ENCODE peak calls at places on chromosomes 3 and 15, in nine cellular contexts. I, G, X, Q, A, S, T, Z and U are unnamed samples. For H3K4me1, the result is how much of the 10 kb centered on the place peaks cover.

GRCh38 chr3:10459954-10460754 is 45.2 kb downstream of the ATP2B2 start:
- DNase-seq in I (no peak), G (no peak), X (peak), Q (peak), A (peak), S (peak), T (peak), Z (peak), U (no peak)

GRCh38 chr3:120555661-120556509 is 40.3 kb upstream of the NDUFB4 start:
- DNase-seq in I (peak), G (peak), X (no peak), Q (no peak), A (no peak), S (no peak), T (no peak), Z (no peak), U (no peak)

GRCh38 chr3:37526511-37526910 is 335.2 kb upstream of the CTDSPL start:
- DNase-seq in I (peak), G (peak), X (peak), Q (no peak), A (no peak), S (peak), T (no peak), Z (no peak), U (peak)

GRCh38 chr3:46527239-46527638 is 29.5 kb downstream of the RTP3 start:
- DNase-seq in I (no peak), G (no peak), X (no peak), Q (no peak), A (no peak), S (no peak), T (no peak), Z (no peak), U (no peak)

GRCh38 chr3:66723231-66723630 is 222.4 kb upstream of the LRIG1 start:
- DNase-seq in I (no peak), G (no peak), X (no peak), Q (no peak), A (no peak), S (peak), T (no peak), Z (no peak), U (no peak)

GRCh38 chr3:10514407-10515069 is 9.2 kb upstream of the ATP2B2 start:
- DNase-seq in I (no peak), G (no peak), X (no peak), Q (no peak), A (no peak), S (no peak), T (no peak), Z (no peak), U (peak)

GRCh38 chr3:34212671-34213070 is 414.2 kb downstream of the PDCD6IP start:
- DNase-seq in I (no peak), G (no peak), X (no peak), Q (peak), A (peak), S (peak), T (no peak), Z (no peak), U (no peak)

GRCh38 chr3:23600178-23600577 is 205.6 kb upstream of the UBE2E1 start:
- DNase-seq in I (no peak), G (no peak), X (no peak), Q (no peak), A (no peak), S (peak), T (no peak), Z (no peak), U (no peak)

GRCh38 chr3:9600597-9600996 is 47.0 kb upstream of the LHFPL4 start:
- DNase-seq in I (peak), G (peak), X (no peak), Q (no peak), A (no peak), S (peak), T (no peak), Z (no peak), U (peak)

GRCh38 chr15:81301815-81302399 is 22.0 kb downstream of the STARD5 start:
- DNase-seq in I (no peak), G (no peak), X (no peak), Q (no peak), A (no peak), S (no peak), T (no peak), Z (no peak), U (no peak)

GRCh38 chr3:147616998-147617619 is 207.9 kb downstream of the ZIC1 start:
- DNase-seq in I (no peak), G (no peak), X (no peak), Q (no peak), A (peak), S (peak), T (peak), Z (no peak), U (no peak)

GRCh38 chr3:24495334-24495994 is 814 bp upstream of the THRB start:
- DNase-seq in I (peak), G (peak), X (peak), Q (peak), A (peak), S (no peak), T (peak), Z (no peak), U (peak)

GRCh38 chr3:73552700-73553099 is 72.0 kb downstream of the PDZRN3 start:
- DNase-seq in I (no peak), G (no peak), X (no peak), Q (no peak), A (no peak), S (peak), T (peak), Z (no peak), U (no peak)

GRCh38 chr3:128878556-128879124 is 780 bp upstream of the ACAD9 start:
- DNase-seq in I (no peak), G (no peak), X (peak), Q (no peak), A (peak), S (peak), T (peak), Z (no peak), U (no peak)

GRCh38 chr15:40454904-40455391 is 14.2 kb downstream of the BAHD1 start:
- DNase-seq in I (no peak), G (no peak), X (no peak), Q (no peak), A (peak), S (peak), T (no peak), Z (no peak), U (no peak)

GRCh38 chr3:20462723-20463122 is 276.7 kb upstream of the SGO1 start:
- DNase-seq in I (no peak), G (no peak), X (no peak), Q (no peak), A (no peak), S (no peak), T (no peak), Z (no peak), U (no peak)

GRCh38 chr3:40382617-40382979 is 4.4 kb upstream of the ENTPD3 start:
- DNase-seq in I (no peak), G (no peak), X (no peak), Q (no peak), A (no peak), S (no peak), T (no peak), Z (no peak), U (no peak)

GRCh38 chr15:33773969-33774368 is 194.3 kb upstream of the CHRM5 start:
- DNase-seq in I (no peak), G (no peak), X (no peak), Q (no peak), A (no peak), S (no peak), T (no peak), Z (no peak), U (no peak)

GRCh38 chr3:23826382-23827061 is 20.8 kb downstream of the UBE2E1 start:
- DNase-seq in I (no peak), G (no peak), X (peak), Q (no peak), A (no peak), S (peak), T (peak), Z (no peak), U (peak)

GRCh38 chr3:159266779-159267178 is 464.9 kb downstream of the MFSD1 start:
- DNase-seq in I (no peak), G (no peak), X (no peak), Q (peak), A (peak), S (no peak), T (peak), Z (no peak), U (no peak)

GRCh38 chr15:32849769-32850668 is 132.2 kb downstream of the GREM1 start:
- DNase-seq in I (no peak), G (no peak), X (no peak), Q (no peak), A (no peak), S (peak), T (no peak), Z (no peak), U (no peak)

GRCh38 chr3:179606534-179607085 is 2.0 kb downstream of the NDUFB5 start:
- DNase-seq in I (no peak), G (no peak), X (no peak), Q (no peak), A (no peak), S (no peak), T (no peak), Z (no peak), U (no peak)

GRCh38 chr3:99648091-99648490 is 9.7 kb downstream of the COL8A1 start:
- DNase-seq in I (no peak), G (no peak), X (no peak), Q (no peak), A (peak), S (peak), T (no peak), Z (no peak), U (no peak)

GRCh38 chr3:185779461-185779860 is 45.4 kb downstream of the IGF2BP2 start:
- DNase-seq in I (no peak), G (no peak), X (no peak), Q (no peak), A (no peak), S (no peak), T (peak), Z (no peak), U (no peak)

GRCh38 chr15:31332020-31332680 is 5.5 kb downstream of the KLF13 start:
- DNase-seq in I (no peak), G (peak), X (no peak), Q (no peak), A (no peak), S (no peak), T (no peak), Z (no peak), U (no peak)

GRCh38 chr15:31331389-31331788 is 4.8 kb downstream of the KLF13 start:
- DNase-seq in I (no peak), G (peak), X (no peak), Q (no peak), A (no peak), S (no peak), T (no peak), Z (no peak), U (no peak)

GRCh38 chr15:31330111-31330785 is 3.6 kb downstream of the KLF13 start:
- DNase-seq in I (no peak), G (peak), X (no peak), Q (no peak), A (no peak), S (no peak), T (no peak), Z (no peak), U (no peak)

GRCh38 chr15:31329640-31330010 is 3.0 kb downstream of the KLF13 start:
- DNase-seq in I (no peak), G (peak), X (no peak), Q (no peak), A (no peak), S (no peak), T (no peak), Z (no peak), U (no peak)

DNA sequence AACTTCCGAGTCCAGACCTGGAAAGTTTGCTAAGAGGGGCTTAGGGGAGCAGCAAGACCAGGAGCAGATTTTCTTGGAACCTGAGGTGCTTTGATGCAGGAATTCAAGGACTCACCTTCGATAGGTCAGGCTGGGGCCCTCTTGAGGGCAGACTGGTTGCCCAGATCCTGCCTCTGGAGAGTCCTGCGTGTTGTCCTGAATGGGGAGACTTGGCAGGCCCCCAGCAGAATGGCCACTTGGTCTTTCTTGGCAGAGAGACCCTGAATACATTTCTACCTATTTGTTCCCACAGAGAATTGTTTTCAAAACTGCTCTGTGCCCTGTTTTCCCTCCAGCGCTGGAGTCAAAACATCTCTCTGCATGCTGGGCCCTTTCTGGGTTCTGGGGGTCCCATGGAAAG is 4.2 kb downstream of the KLF13 start:
- DNase-seq in I (peak), G (peak), X (no peak), Q (no peak), A (no peak), S (no peak), T (no peak), Z (no peak), U (no peak)
- H3K4me1 ChIP-seq in I (half or more), G (under half), X (under half), Q (under half), A (under half), S (under half), T (under half), Z (half or more), U (under half)

GRCh38 chr15:77063249-77063648 is 7.7 kb downstream of the TSPAN3 start:
- DNase-seq in I (no peak), G (no peak), X (no peak), Q (no peak), A (no peak), S (no peak), T (no peak), Z (no peak), U (no peak)
- H3K4me1 ChIP-seq in I (under half), G (under half), X (under half), Q (under half), A (half or more), S (under half), T (under half), Z (under half), U (under half)

GRCh38 chr3:105801397-105801796 is 67.4 kb downstream of the CBLB start:
- DNase-seq in I (no peak), G (no peak), X (no peak), Q (no peak), A (no peak), S (no peak), T (no peak), Z (no peak), U (no peak)
- H3K4me1 ChIP-seq in I (under half), G (under half), X (under half), Q (under half), A (under half), S (under half), T (under half), Z (under half), U (under half)

GRCh38 chr3:190058486-190059241 is 62.0 kb downstream of the P3H2 start:
- DNase-seq in I (no peak), G (no peak), X (no peak), Q (no peak), A (no peak), S (peak), T (no peak), Z (no peak), U (no peak)
- H3K4me1 ChIP-seq in I (under half), G (under half), X (under half), Q (under half), A (under half), S (under half), T (under half), Z (under half), U (under half)

GRCh38 chr3:162175904-162176303 is 679.3 kb downstream of the OTOL1 start:
- DNase-seq in I (no peak), G (no peak), X (no peak), Q (no peak), A (no peak), S (no peak), T (no peak), Z (no peak), U (no peak)

GRCh38 chr3:162170581-162170980 is 674.0 kb downstream of the OTOL1 start:
- DNase-seq in I (no peak), G (no peak), X (no peak), Q (no peak), A (no peak), S (peak), T (no peak), Z (no peak), U (no peak)

GRCh38 chr3:162171970-162172369 is 675.4 kb downstream of the OTOL1 start:
- DNase-seq in I (no peak), G (no peak), X (no peak), Q (no peak), A (no peak), S (peak), T (no peak), Z (no peak), U (no peak)

GRCh38 chr3:162175145-162175544 is 678.5 kb downstream of the OTOL1 start:
- DNase-seq in I (no peak), G (no peak), X (no peak), Q (no peak), A (no peak), S (no peak), T (no peak), Z (no peak), U (no peak)
- H3K4me1 ChIP-seq in I (under half), G (under half), X (under half), Q (under half), A (under half), S (under half), T (under half), Z (under half), U (under half)

GRCh38 chr3:102466001-102466400 is 31.2 kb downstream of the ZPLD1 start:
- DNase-seq in I (no peak), G (no peak), X (no peak), Q (no peak), A (no peak), S (no peak), T (peak), Z (no peak), U (no peak)
- H3K4me1 ChIP-seq in I (under half), G (under half), X (under half), Q (under half), A (under half), S (under half), T (under half), Z (under half), U (under half)